ENCODE peak calls at places on chromosomes 2 and 18, in eight cellular contexts. Y, Z, C, W, T, K, Q and V are unnamed samples.

GRCh38 chr18:45793295-45793965 is 32.0 kb upstream of the SIGLEC15 start:
- DNase-seq in Q (peak), T (no peak), K (peak), C (no peak), Y (no peak), Z (no peak), W (peak), V (peak)

GRCh38 chr2:230981704-230982103 is 14.2 kb upstream of the SPATA3 start:
- DNase-seq in T (no peak), K (no peak), Y (no peak), Q (no peak), C (no peak), W (no peak), Z (no peak), V (no peak)

GRCh38 chr18:58996131-58996632 is 131.5 kb downstream of the ZNF532 start:
- DNase-seq in C (no peak), Y (no peak), W (peak), T (no peak), K (peak), Q (no peak), Z (no peak), V (no peak)

GRCh38 chr2:212816267-212816666 is 277.7 kb upstream of the ERBB4 start:
- DNase-seq in T (no peak), Z (no peak), Y (no peak), Q (no peak), K (no peak), C (no peak), W (no peak), V (no peak)

GRCh38 chr2:60512641-60513040 is 40.8 kb downstream of the BCL11A start:
- DNase-seq in T (no peak), Y (no peak), Z (no peak), W (peak), C (no peak), Q (no peak), K (no peak), V (no peak)

GRCh38 chr2:108449410-108450200 is 599 bp downstream of the GCC2 start:
- DNase-seq in Y (peak), T (peak), Z (no peak), K (no peak), Q (peak), W (no peak), C (peak), V (no peak)

GRCh38 chr18:23406271-23406787 is 46.8 kb upstream of the RIOK3 start:
- DNase-seq in C (no peak), Y (no peak), Z (no peak), T (no peak), K (peak), W (peak), Q (no peak), V (no peak)

GRCh38 chr2:207778298-207778882 is 8.7 kb upstream of the FZD5 start:
- DNase-seq in Q (no peak), Z (no peak), C (no peak), K (no peak), Y (no peak), T (no peak), W (no peak), V (no peak)

GRCh38 chr18:54777118-54777791 is 51.0 kb upstream of the RAB27B start:
- DNase-seq in T (no peak), W (no peak), K (no peak), Z (no peak), Y (no peak), Q (no peak), C (no peak), V (no peak)

GRCh38 chr2:219485201-219485580 is 13.5 kb upstream of the GMPPA start:
- DNase-seq in T (no peak), Q (no peak), W (no peak), K (no peak), Z (no peak), C (no peak), Y (no peak), V (no peak)
- H3K27ac ChIP-seq in T (no peak), Q (no peak), W (no peak), K (no peak), Z (no peak), C (no peak), Y (no peak), V (no peak)

DNA sequence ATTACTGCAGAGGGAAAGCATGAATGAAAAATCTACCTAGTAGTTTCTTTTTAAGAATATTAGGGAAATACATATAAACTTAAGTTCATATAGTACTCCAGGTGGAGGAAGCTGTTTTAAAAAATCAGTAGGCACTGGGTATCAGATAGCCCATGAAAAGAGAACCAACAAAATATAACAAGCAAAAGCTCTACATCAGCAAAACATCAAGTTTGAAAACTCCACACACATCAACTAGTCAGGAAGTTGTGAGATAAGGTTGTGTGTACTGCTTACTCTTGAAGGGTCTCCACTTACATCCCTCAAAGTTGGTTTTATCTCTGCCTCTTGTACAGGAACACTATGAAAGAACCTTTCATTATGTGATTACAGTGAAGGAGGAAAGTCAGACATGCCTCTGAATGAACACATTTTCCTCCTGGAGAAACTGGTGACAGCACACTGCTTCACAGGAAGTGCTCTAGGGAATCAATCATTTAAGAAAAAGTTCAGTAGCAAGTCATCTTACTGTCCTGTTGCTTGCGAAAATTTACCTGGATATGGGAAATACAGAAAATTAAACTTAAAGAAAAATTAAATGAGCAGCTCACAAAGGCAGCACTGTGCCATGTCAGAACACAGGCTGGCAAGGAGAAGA is 57.7 kb downstream of the THADA start:
- DNase-seq in C (no peak), Z (no peak), T (no peak), Y (no peak), Q (no peak), K (no peak), W (no peak), V (no peak)
- H3K27ac ChIP-seq in C (no peak), Z (peak), T (no peak), Y (no peak), Q (no peak), K (no peak), W (no peak), V (peak)

DNA sequence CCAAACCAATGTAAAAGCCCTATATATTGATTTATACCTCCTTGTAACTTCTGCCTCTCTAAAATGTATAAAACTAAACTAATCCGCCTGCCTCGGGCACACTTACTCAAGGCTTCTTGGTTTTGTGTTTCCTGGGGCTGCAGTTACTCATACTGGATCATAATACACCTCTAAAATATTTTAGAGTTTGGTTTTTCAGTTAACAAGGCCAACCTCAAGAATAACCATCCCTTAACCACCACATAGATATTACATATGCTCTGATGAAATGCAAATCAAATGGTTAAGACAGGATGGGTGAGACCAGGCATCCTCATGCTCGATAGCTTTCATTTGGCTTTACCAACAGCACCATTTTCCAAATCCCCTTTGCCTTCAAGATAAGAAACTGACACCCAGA is 46.4 kb downstream of the UXS1 start:
- DNase-seq in W (no peak), K (no peak), Q (no peak), T (no peak), C (no peak), Y (no peak), Z (no peak), V (no peak)
- H3K27ac ChIP-seq in W (no peak), K (peak), Q (no peak), T (no peak), C (no peak), Y (no peak), Z (no peak), V (peak)

GRCh38 chr2:215618145-215618544 is 182.3 kb upstream of the FN1 start:
- DNase-seq in Y (no peak), Q (no peak), C (no peak), Z (no peak), T (no peak), K (no peak), W (no peak), V (no peak)

GRCh38 chr2:215621389-215621788 is 185.5 kb upstream of the FN1 start:
- DNase-seq in T (no peak), W (no peak), Z (no peak), Q (no peak), Y (no peak), C (no peak), K (peak), V (no peak)

GRCh38 chr2:215619022-215619958 is 183.4 kb upstream of the FN1 start:
- DNase-seq in Q (peak), K (peak), W (peak), C (no peak), Y (no peak), T (no peak), Z (no peak), V (no peak)

GRCh38 chr2:215620528-215620927 is 184.7 kb upstream of the FN1 start:
- DNase-seq in Q (no peak), Z (no peak), Y (no peak), W (no peak), C (no peak), K (no peak), T (no peak), V (no peak)

GRCh38 chr2:215619989-215620388 is 184.1 kb upstream of the FN1 start:
- DNase-seq in C (peak), Y (no peak), T (no peak), Q (no peak), Z (no peak), K (peak), W (no peak), V (no peak)
- H3K27ac ChIP-seq in C (no peak), Y (no peak), T (no peak), Q (no peak), Z (no peak), K (peak), W (peak), V (no peak)

GRCh38 chr2:45839388-45840251 is 188.1 kb downstream of the PRKCE start:
- DNase-seq in T (no peak), Y (no peak), K (no peak), Z (no peak), W (no peak), C (peak), Q (peak), V (no peak)
- H3K27ac ChIP-seq in T (no peak), Y (no peak), K (no peak), Z (peak), W (no peak), C (peak), Q (peak), V (no peak)

GRCh38 chr18:50447952-50448351 is 73.1 kb downstream of the SKA1 start:
- DNase-seq in C (no peak), Q (no peak), T (no peak), W (no peak), K (no peak), Z (no peak), Y (no peak), V (no peak)
- H3K27ac ChIP-seq in C (no peak), Q (no peak), T (no peak), W (no peak), K (no peak), Z (no peak), Y (no peak), V (no peak)

GRCh38 chr18:3054785-3055184 is 41.8 kb upstream of the LPIN2 start:
- DNase-seq in K (peak), Q (no peak), Z (no peak), W (no peak), Y (no peak), T (no peak), C (no peak), V (no peak)

GRCh38 chr18:3057526-3057925 is 44.6 kb upstream of the LPIN2 start:
- DNase-seq in Z (no peak), K (no peak), Y (no peak), Q (no peak), C (no peak), T (no peak), W (no peak), V (no peak)

GRCh38 chr18:3055861-3056260 is 42.9 kb upstream of the LPIN2 start:
- DNase-seq in T (no peak), K (peak), Z (no peak), Y (no peak), W (no peak), Q (no peak), C (no peak), V (no peak)

GRCh38 chr18:3055201-3055600 is 42.3 kb upstream of the LPIN2 start:
- DNase-seq in Q (no peak), Z (no peak), C (no peak), W (no peak), K (no peak), T (no peak), Y (no peak), V (no peak)

GRCh38 chr18:3056311-3056710 is 43.4 kb upstream of the LPIN2 start:
- DNase-seq in W (no peak), Q (no peak), K (no peak), Z (no peak), T (no peak), Y (no peak), C (no peak), V (no peak)
- H3K27ac ChIP-seq in W (no peak), Q (no peak), K (no peak), Z (no peak), T (no peak), Y (no peak), C (no peak), V (no peak)

GRCh38 chr2:20071397-20072383 is 20.3 kb upstream of the LAPTM4A start:
- DNase-seq in C (peak), K (peak), Y (no peak), W (peak), T (no peak), Z (no peak), Q (no peak), V (peak)
- H3K27ac ChIP-seq in C (peak), K (peak), Y (no peak), W (peak), T (peak), Z (peak), Q (no peak), V (peak)

GRCh38 chr2:42064417-42064942 is 16.7 kb downstream of the PKDCC start:
- DNase-seq in W (peak), Y (no peak), K (no peak), T (no peak), C (no peak), Z (no peak), Q (no peak), V (no peak)
- H3K27ac ChIP-seq in W (peak), Y (no peak), K (no peak), T (no peak), C (no peak), Z (no peak), Q (no peak), V (no peak)